ENCODE peak calls at places on chromosomes 13 and 19, in five cellular contexts. F, K, C, Q and X are unnamed samples.
A peak's percentile ranks its signal among the peaks of the same experiment; 100 is the strongest.

GRCh38 chr13:78192721-78193120 is 274.1 kb upstream of the EDNRB start:
- DNase-seq in F (no peak), K (no peak), C (no peak), Q (peak; percentile 84), X (no peak)

GRCh38 chr13:25738342-25738771 is 313.5 kb downstream of the SHISA2 start:
- DNase-seq in F (no peak), K (no peak), C (no peak), Q (peak; percentile 82), X (no peak)

GRCh38 chr13:108230377-108230776 is 12.2 kb downstream of the ABHD13 start:
- DNase-seq in F (no peak), K (no peak), C (no peak), Q (no peak), X (no peak)

GRCh38 chr19:48210005-48210404 is 39.5 kb downstream of the ZSWIM9 start:
- DNase-seq in F (no peak), K (no peak), C (no peak), Q (no peak), X (no peak)

GRCh38 chr19:27974082-27974513 is 1238.9 kb downstream of the UQCRFS1 start:
- DNase-seq in F (no peak), K (peak; percentile 70), C (peak; percentile 40), Q (peak; percentile 56), X (no peak)

GRCh38 chr13:29384466-29384865 is 211.0 kb downstream of the SLC7A1 start:
- DNase-seq in F (no peak), K (no peak), C (no peak), Q (no peak), X (no peak)

GRCh38 chr13:110305001-110305400 is 2.0 kb downstream of the COL4A1 start:
- DNase-seq in F (no peak), K (no peak), C (no peak), Q (no peak), X (no peak)

GRCh38 chr19:56613639-56614038 is 18.5 kb downstream of the ZNF71 start:
- DNase-seq in F (no peak), K (no peak), C (no peak), Q (no peak), X (no peak)

GRCh38 chr19:38685666-38686529 is 38.4 kb downstream of the ACTN4 start:
- DNase-seq in F (no peak), K (peak; percentile 80), C (no peak), Q (peak; percentile 69), X (no peak)

GRCh38 chr13:25874907-25875306 is 176.9 kb downstream of the SHISA2 start:
- DNase-seq in F (no peak), K (no peak), C (no peak), Q (no peak), X (no peak)

GRCh38 chr19:4380254-4380727 is 20.1 kb downstream of the SH3GL1 start:
- DNase-seq in F (no peak), K (no peak), C (no peak), Q (no peak), X (no peak)

GRCh38 chr13:29195459-29195858 is 375.3 kb downstream of the MTUS2 start:
- DNase-seq in F (no peak), K (no peak), C (no peak), Q (no peak), X (no peak)

GRCh38 chr19:36528921-36529518 is 949 bp upstream of the ZNF260 start:
- DNase-seq in F (no peak), K (peak; percentile 48), C (no peak), Q (no peak), X (no peak)

GRCh38 chr19:52690395-52691214 is 44.2 kb downstream of the ZNF611 start:
- DNase-seq in F (peak; percentile 97), K (peak; percentile 95), C (peak; percentile 89), Q (peak; percentile 96), X (peak; percentile 93)
- TF ChIP-seq CTCF in F (peak; percentile 33), K (peak; percentile 29), C (peak; percentile 55), Q (no peak), X (peak; percentile 63)

DNA sequence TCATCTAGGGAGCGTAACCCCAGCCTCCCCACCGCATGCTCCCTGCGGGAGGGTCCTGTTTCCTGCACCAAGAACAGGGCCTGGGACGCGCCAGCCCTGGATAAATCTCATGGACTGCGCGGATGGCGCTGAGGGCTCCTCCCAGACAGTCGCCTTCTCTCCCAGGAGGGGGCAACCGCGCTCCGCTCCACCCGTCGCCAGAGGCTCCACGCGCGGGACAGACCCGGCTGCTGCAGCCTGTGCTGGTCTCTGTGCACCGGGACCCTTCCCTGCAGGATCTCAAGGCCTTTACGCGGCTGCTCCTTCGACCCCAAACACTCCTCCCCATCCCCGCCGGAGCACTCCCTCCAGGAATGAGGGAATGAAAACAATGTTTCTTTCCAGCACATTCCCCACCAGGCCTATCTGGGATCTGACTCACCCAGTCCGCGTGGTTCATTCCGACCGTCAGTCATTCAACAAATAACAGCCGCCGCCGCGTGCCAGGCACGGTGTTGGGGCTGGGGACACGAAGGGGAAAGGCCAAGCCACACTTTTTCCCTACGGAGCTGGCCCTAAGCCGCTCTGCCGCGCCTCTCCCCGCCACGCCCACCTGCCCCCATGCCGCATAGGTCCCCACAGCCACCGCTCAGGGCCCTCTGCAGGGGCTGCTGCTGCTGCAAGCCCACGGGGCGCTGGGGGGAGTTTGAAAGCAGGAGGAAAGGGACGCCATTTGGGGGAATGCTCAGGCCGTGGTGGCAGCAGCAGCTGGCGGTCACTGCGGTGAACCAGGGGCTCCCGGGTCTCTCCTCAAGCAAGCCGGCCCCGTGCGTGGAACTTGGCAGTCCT is 6.0 kb downstream of the PNMA8B start:
- DNase-seq in F (no peak), K (peak; percentile 67), C (no peak), Q (peak; percentile 83), X (no peak)
- TF ChIP-seq CTCF in F (no peak), K (peak; percentile 49), C (peak; percentile 38), Q (peak; percentile 36), X (peak; percentile 44)

GRCh38 chr19:49869484-49870308 is 2.3 kb upstream of the PNKP start:
- DNase-seq in F (peak; percentile 99), K (peak; percentile 100), C (peak; percentile 98), Q (peak; percentile 100), X (peak; percentile 97)
- TF ChIP-seq CTCF in F (no peak), K (no peak), C (no peak), Q (no peak), X (peak; percentile 24)

GRCh38 chr13:102724923-102725322 is 30.1 kb upstream of the METTL21C start:
- DNase-seq in F (no peak), K (no peak), C (no peak), Q (peak; percentile 24), X (no peak)
- TF ChIP-seq CTCF in F (peak; percentile 75), K (peak; percentile 32), C (no peak), Q (peak; percentile 55), X (no peak)

GRCh38 chr19:7497292-7497691 is 8.5 kb upstream of the PEX11G start:
- DNase-seq in F (no peak), K (peak; percentile 72), C (no peak), Q (no peak), X (no peak)
- TF ChIP-seq CTCF in F (peak; percentile 47), K (peak; percentile 55), C (peak; percentile 55), Q (peak; percentile 47), X (peak; percentile 63)